ENCODE peak calls at places on chromosomes 4 and X, in five cellular contexts. P is GM20000, N is GM04504, R is neuronal stem cell, T is T-helper 2 cell. F is an unnamed sample.

GRCh38 chr4:169068423-169068822 is 58.4 kb upstream of the CBR4 start:
- DNase-seq in P (peak; percentile 19), N (no peak), R (no peak), T (no peak), F (no peak)

GRCh38 chr4:113979157-113979972 is at the start of gene ARSJ:
- DNase-seq in P (no peak), N (peak; percentile 54), R (peak; percentile 63), T (no peak), F (no peak)

GRCh38 chr4:65472531-65472930 is 197.8 kb downstream of the EPHA5 start:
- DNase-seq in P (no peak), N (no peak), R (no peak), T (no peak), F (no peak)

GRCh38 chr4:77433102-77433733 is 172.4 kb upstream of the CXCL13 start:
- DNase-seq in P (peak; percentile 57), N (no peak), R (peak; percentile 30), T (no peak), F (peak; percentile 4)

GRCh38 chr4:184114431-184114830 is 103.2 kb downstream of the ENPP6 start:
- DNase-seq in P (no peak), N (no peak), R (no peak), T (no peak), F (no peak)

GRCh38 chr4:91963489-91963888 is 340.3 kb upstream of the GRID2 start:
- DNase-seq in P (no peak), N (peak; percentile 9), R (no peak), T (no peak), F (no peak)

GRCh38 chrX:151754042-151754419 is 19.5 kb downstream of the CNGA2 start:
- DNase-seq in P (no peak), N (peak; percentile 64), R (no peak), T (no peak), F (no peak)

GRCh38 chr4:23970193-23970850 is 80.5 kb upstream of the PPARGC1A start:
- DNase-seq in P (no peak), N (no peak), R (no peak), T (no peak), F (no peak)

GRCh38 chr4:165612936-165613335 is 234.1 kb downstream of the CPE start:
- DNase-seq in P (peak; percentile 6), N (no peak), R (no peak), T (no peak), F (no peak)

GRCh38 chr4:120704529-120704928 is 218.0 kb downstream of the PRDM5 start:
- DNase-seq in P (no peak), N (no peak), R (no peak), T (no peak), F (no peak)

GRCh38 chrX:32774966-32775365 is 436.4 kb downstream of the DMD start:
- DNase-seq in P (no peak), N (no peak), R (no peak), T (no peak), F (no peak)

GRCh38 chr4:108372678-108373077 is 203.9 kb upstream of the LEF1 start:
- DNase-seq in P (no peak), N (no peak), R (no peak), T (no peak), F (no peak)

GRCh38 chr4:69032847-69033638 is 63.2 kb upstream of the UGT2B7 start:
- DNase-seq in P (no peak), N (no peak), R (no peak), T (no peak), F (no peak)

GRCh38 chr4:151227731-151228130 is 49.2 kb upstream of the PRSS48 start:
- DNase-seq in P (no peak), N (peak; percentile 60), R (no peak), T (no peak), F (no peak)

GRCh38 chr4:159787901-159788300 is 685.0 kb downstream of the RAPGEF2 start:
- DNase-seq in P (no peak), N (no peak), R (no peak), T (no peak), F (no peak)

GRCh38 chr4:52572936-52573485 is 86.1 kb downstream of the USP46 start:
- DNase-seq in P (no peak), N (peak; percentile 28), R (no peak), T (no peak), F (no peak)

GRCh38 chr4:167232805-167233522 is 1.3 kb downstream of the SPOCK3 start:
- DNase-seq in P (no peak), N (no peak), R (peak; percentile 9), T (no peak), F (no peak)

GRCh38 chrX:45134303-45134702 is 66.4 kb downstream of the DIPK2B start:
- DNase-seq in P (no peak), N (no peak), R (no peak), T (no peak), F (no peak)

GRCh38 chr4:1259966-1260365 is 11.0 kb upstream of the CTBP1 start:
- DNase-seq in P (no peak), N (no peak), R (no peak), T (no peak), F (no peak)

GRCh38 chrX:28922106-28922505 is 334.9 kb downstream of the IL1RAPL1 start:
- DNase-seq in P (no peak), N (no peak), R (no peak), T (no peak), F (no peak)

GRCh38 chr4:169957785-169958184 is 68.4 kb downstream of the MFAP3L start:
- DNase-seq in P (no peak), N (no peak), R (no peak), T (no peak), F (no peak)

GRCh38 chr4:176377705-176378302 is 58.0 kb downstream of the SPCS3 start:
- DNase-seq in P (peak; percentile 26), N (no peak), R (no peak), T (no peak), F (no peak)

GRCh38 chrX:43702079-43702524 is 46.0 kb downstream of the MAOA start:
- DNase-seq in P (no peak), N (no peak), R (no peak), T (no peak), F (no peak)

GRCh38 chr4:7423391-7423790 is 11.3 kb downstream of the PSAPL1 start:
- DNase-seq in P (no peak), N (no peak), R (no peak), T (no peak), F (no peak)

GRCh38 chrX:150032742-150033141 is 94.5 kb upstream of the EOLA2 start:
- DNase-seq in P (no peak), N (peak; percentile 53), R (peak; percentile 1), T (no peak), F (no peak)

GRCh38 chr4:53963786-53964185 is 100.6 kb downstream of the CHIC2 start:
- DNase-seq in P (no peak), N (no peak), R (no peak), T (no peak), F (no peak)